ENCODE peak calls at places on chromosomes 16 and 17, in six cellular contexts. One of them, this sample, is unnamed.

GRCh38 chr17:82212331-82213250 is at the start of gene CCDC57:
- DNase-seq in right lobe of liver: peak
- DNase-seq in RPMI8226: peak
- DNase-seq in NCI-H1105 treated with DMSO at 0.1 percent for 48 hours: peak
- DNase-seq in Caki2: peak
- DNase-seq in stomach: peak
- DNase-seq in this sample: no peak

GRCh38 chr16:26027060-26027459 is 335.3 kb downstream of the HS3ST4 start:
- DNase-seq in right lobe of liver: no peak
- DNase-seq in RPMI8226: no peak
- DNase-seq in stomach: no peak
- DNase-seq in NCI-H1105 treated with DMSO at 0.1 percent for 48 hours: no peak
- DNase-seq in Caki2: no peak
- DNase-seq in this sample: no peak

GRCh38 chr16:20300312-20301097 is 26.8 kb downstream of the GP2 start:
- DNase-seq in Caki2: peak
- DNase-seq in RPMI8226: peak
- DNase-seq in right lobe of liver: peak
- DNase-seq in NCI-H1105 treated with DMSO at 0.1 percent for 48 hours: peak
- DNase-seq in stomach: peak
- DNase-seq in this sample: peak

GRCh38 chr16:66255647-66256046 is 110.8 kb upstream of the CDH5 start:
- DNase-seq in right lobe of liver: no peak
- DNase-seq in NCI-H1105 treated with DMSO at 0.1 percent for 48 hours: no peak
- DNase-seq in stomach: no peak
- DNase-seq in RPMI8226: no peak
- DNase-seq in Caki2: no peak
- DNase-seq in this sample: no peak

GRCh38 chr16:1492923-1493745 is at the start of gene TELO2:
- DNase-seq in right lobe of liver: peak
- DNase-seq in RPMI8226: peak
- DNase-seq in NCI-H1105 treated with DMSO at 0.1 percent for 48 hours: peak
- DNase-seq in Caki2: peak
- DNase-seq in stomach: peak
- DNase-seq in this sample: peak

GRCh38 chr16:72425571-72426341 is 253.8 kb upstream of the PMFBP1 start:
- DNase-seq in right lobe of liver: no peak
- DNase-seq in NCI-H1105 treated with DMSO at 0.1 percent for 48 hours: peak
- DNase-seq in Caki2: no peak
- DNase-seq in RPMI8226: no peak
- DNase-seq in stomach: no peak
- DNase-seq in this sample: no peak

GRCh38 chr17:59783221-59784016 is 76.0 kb downstream of the VMP1 start:
- DNase-seq in Caki2: peak
- DNase-seq in RPMI8226: no peak
- DNase-seq in NCI-H1105 treated with DMSO at 0.1 percent for 48 hours: no peak
- DNase-seq in stomach: no peak
- DNase-seq in right lobe of liver: no peak
- DNase-seq in this sample: no peak

GRCh38 chr17:43753488-43754129 is 5.0 kb downstream of the SOST start:
- DNase-seq in stomach: no peak
- DNase-seq in RPMI8226: no peak
- DNase-seq in NCI-H1105 treated with DMSO at 0.1 percent for 48 hours: no peak
- DNase-seq in right lobe of liver: no peak
- DNase-seq in Caki2: no peak
- DNase-seq in this sample: no peak